ENCODE peak calls at places on chromosomes 6 and 20, in five cellular contexts. Q is IMR-90, F is H1, S is mesendoderm, A is neuronal stem cell. O is an unnamed sample.

GRCh38 chr20:3092611-3093379 is 8.3 kb upstream of the AVP start:
- DNase-seq in F (peak; percentile 71), Q (no peak), S (peak; percentile 32), A (no peak), O (no peak)

GRCh38 chr6:114323784-114324183 is 19.0 kb downstream of the HS3ST5 start:
- DNase-seq in S (peak; percentile 77), A (no peak), Q (no peak), F (no peak), O (no peak)

GRCh38 chr6:149405823-149406765 is 6.0 kb downstream of the SUMO4 start:
- DNase-seq in S (peak; percentile 47), Q (peak; percentile 51), A (no peak), F (no peak), O (no peak)

GRCh38 chr6:50128420-50129005 is 78.8 kb upstream of the DEFB112 start:
- DNase-seq in S (peak; percentile 1), F (no peak), A (no peak), Q (peak; percentile 24), O (no peak)

GRCh38 chr6:151056230-151056907 is 183.4 kb upstream of the AKAP12 start:
- DNase-seq in A (no peak), Q (no peak), F (peak; percentile 24), S (no peak), O (peak; percentile 90)

GRCh38 chr6:64299176-64299575 is 663.6 kb downstream of the PHF3 start:
- DNase-seq in A (no peak), S (no peak), F (no peak), Q (no peak), O (no peak)

GRCh38 chr6:134802426-134803058 is 147.4 kb downstream of the ALDH8A1 start:
- DNase-seq in Q (peak; percentile 59), F (no peak), A (no peak), S (peak; percentile 60), O (peak; percentile 93)

GRCh38 chr20:35698298-35699126 is 640 bp downstream of the NFS1 start:
- DNase-seq in F (peak; percentile 50), S (peak; percentile 34), Q (no peak), A (peak; percentile 11), O (no peak)

GRCh38 chr6:133923938-133924593 is 29.0 kb upstream of the TBPL1 start:
- DNase-seq in Q (peak; percentile 84), A (peak; percentile 76), S (peak; percentile 90), F (peak; percentile 60), O (peak; percentile 83)

GRCh38 chr6:4687989-4688947 is 87.9 kb upstream of the CDYL start:
- DNase-seq in Q (peak; percentile 88), S (no peak), A (no peak), F (no peak), O (peak; percentile 91)

GRCh38 chr6:21831531-21832291 is 238.2 kb downstream of the SOX4 start:
- DNase-seq in Q (peak; percentile 55), S (no peak), A (no peak), F (no peak), O (no peak)

GRCh38 chr6:137903933-137904821 is 37.1 kb downstream of the TNFAIP3 start:
- DNase-seq in A (no peak), F (no peak), Q (peak; percentile 52), S (no peak), O (no peak)

GRCh38 chr6:35972471-35972985 is 51.6 kb upstream of the SRPK1 start:
- DNase-seq in S (peak; percentile 47), A (peak; percentile 33), Q (no peak), F (peak; percentile 52), O (peak; percentile 13)

GRCh38 chr6:116208056-116208785 is 45.7 kb downstream of the TSPYL4 start:
- DNase-seq in S (no peak), A (no peak), Q (no peak), F (no peak), O (peak; percentile 37)

GRCh38 chr20:63702751-63703470 is 4.9 kb downstream of the ARFRP1 start:
- DNase-seq in Q (no peak), A (no peak), S (no peak), F (no peak), O (no peak)

GRCh38 chr6:41560440-41561192 is 14.4 kb downstream of the FOXP4 start:
- DNase-seq in A (peak; percentile 49), F (peak; percentile 80), Q (no peak), S (peak; percentile 89), O (no peak)

GRCh38 chr6:74936886-74937285 is 269.0 kb downstream of the COL12A1 start:
- DNase-seq in Q (peak; percentile 38), S (peak; percentile 8), F (no peak), A (no peak), O (no peak)

GRCh38 chr20:35954907-35955251 is 577 bp upstream of the SCAND1 start:
- DNase-seq in A (no peak), F (no peak), S (no peak), Q (peak; percentile 43), O (peak; percentile 53)

GRCh38 chr6:84618836-84619235 is 145.6 kb downstream of the TBX18 start:
- DNase-seq in Q (peak; percentile 86), F (peak; percentile 46), S (peak; percentile 90), A (no peak), O (no peak)

GRCh38 chr6:146909886-146910285 is 294.3 kb upstream of the STXBP5 start:
- DNase-seq in S (no peak), Q (no peak), A (no peak), F (no peak), O (no peak)

GRCh38 chr6:84568971-84569370 is 195.4 kb downstream of the TBX18 start:
- DNase-seq in S (peak; percentile 57), A (no peak), Q (peak; percentile 7), F (no peak), O (no peak)

GRCh38 chr6:68559716-68560115 is 75.4 kb upstream of the ADGRB3 start:
- DNase-seq in F (no peak), Q (no peak), S (peak; percentile 56), A (peak; percentile 43), O (no peak)

GRCh38 chr20:8860011-8860495 is 208.8 kb upstream of the PLCB4 start:
- DNase-seq in A (no peak), Q (peak; percentile 98), F (no peak), S (no peak), O (no peak)

DNA sequence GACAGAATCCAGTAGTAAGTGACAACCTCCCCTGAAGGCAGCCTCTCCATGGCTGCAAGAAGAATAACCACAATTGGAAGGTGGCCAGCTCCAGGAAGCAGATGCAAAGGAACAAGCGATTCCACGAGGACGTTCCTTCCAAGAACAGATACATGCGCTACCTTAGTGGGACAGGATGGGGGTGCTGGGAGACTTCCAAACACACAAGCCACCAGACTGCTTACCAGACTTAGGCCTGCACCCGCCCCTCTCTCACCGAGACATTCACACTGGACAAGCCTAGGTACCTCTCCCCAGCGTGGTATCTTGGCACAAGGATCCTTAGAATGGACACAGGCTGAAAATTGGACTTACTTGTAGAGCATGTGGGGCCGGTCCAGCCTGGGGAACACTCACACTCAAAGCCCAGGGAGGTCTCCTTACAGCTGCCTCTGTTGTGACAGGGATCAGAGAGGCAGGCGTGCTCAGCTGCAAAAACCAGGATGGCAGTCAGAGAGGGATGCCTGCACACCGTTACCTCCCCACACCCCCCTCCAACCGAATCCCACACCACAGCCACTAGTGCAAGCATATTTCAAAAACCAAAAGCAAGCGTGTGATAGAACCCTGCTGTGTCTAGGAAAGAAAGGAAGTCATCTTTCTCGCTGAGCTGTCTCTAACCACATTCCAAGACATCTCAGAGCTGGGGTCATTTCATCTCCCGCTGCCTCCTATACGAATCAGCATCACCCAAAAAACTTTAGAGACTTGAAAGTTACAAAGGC is 22.4 kb downstream of the JAG1 start:
- DNase-seq in S (no peak), A (no peak), Q (peak; percentile 59), F (no peak), O (no peak)
- H3K18ac ChIP-seq in S (no peak overlapping the region), A (peak overlapping the region; percentile 0), Q (no peak overlapping the region), F (no peak overlapping the region), O (no peak overlapping the region)

GRCh38 chr6:107444277-107444676 is 15.1 kb downstream of the PDSS2 start:
- DNase-seq in S (no peak), Q (peak; percentile 15), F (no peak), A (no peak), O (no peak)

GRCh38 chr6:107443904-107444267 is 15.5 kb downstream of the PDSS2 start:
- DNase-seq in S (no peak), A (no peak), Q (no peak), F (no peak), O (no peak)

GRCh38 chr6:107441706-107442105 is 17.7 kb downstream of the PDSS2 start:
- DNase-seq in S (no peak), F (no peak), A (no peak), Q (no peak), O (no peak)

GRCh38 chr6:107440935-107441334 is 18.4 kb downstream of the PDSS2 start:
- DNase-seq in F (no peak), Q (no peak), A (no peak), S (no peak), O (no peak)

GRCh38 chr6:107443066-107443903 is 16.1 kb downstream of the PDSS2 start:
- DNase-seq in Q (peak; percentile 51), S (no peak), A (no peak), F (no peak), O (no peak)
- H3K9ac ChIP-seq in Q (no peak overlapping the region), S (no peak overlapping the region), A (no peak overlapping the region), F (no peak overlapping the region), O (no peak overlapping the region)

DNA sequence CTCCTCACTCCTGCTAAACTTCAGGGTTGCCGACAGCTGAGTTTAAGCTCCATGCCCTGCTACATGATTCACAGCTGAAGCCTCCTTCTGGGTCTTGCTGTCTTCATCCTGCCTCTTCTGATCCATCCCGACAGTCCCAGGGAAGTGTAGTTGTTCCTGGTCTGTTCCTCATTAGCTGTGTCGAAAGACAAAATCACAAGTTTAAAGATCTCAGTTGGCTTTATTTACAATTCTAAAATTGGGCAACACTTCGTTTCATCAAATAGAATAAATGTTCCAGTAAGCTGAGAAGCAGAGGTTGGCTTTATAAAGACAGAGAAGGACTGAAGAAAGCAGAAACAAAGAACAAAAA is 4.1 kb upstream of the SLC2A10 start:
- DNase-seq in Q (peak; percentile 13), A (no peak), S (no peak), F (no peak), O (no peak)
- H3K27ac ChIP-seq in Q (peak overlapping the region; percentile 74), A (no peak overlapping the region), S (no peak overlapping the region), F (no peak overlapping the region), O (no peak overlapping the region)

GRCh38 chr6:161921602-161922400 is 647.9 kb upstream of the AGPAT4 start:
- DNase-seq in A (no peak), F (no peak), Q (no peak), S (no peak), O (peak; percentile 67)
- H3K18ac ChIP-seq in A (no peak overlapping the region), F (no peak overlapping the region), Q (no peak overlapping the region), S (no peak overlapping the region), O (no peak overlapping the region)

O was measured in trophoblast cell.